ENCODE peak calls at places on chromosome 13, in four cellular contexts. One of them, this sample, is unnamed.

GRCh38 chr13:75907044-75907443 is 270.9 kb downstream of the LMO7 start:
- DNase-seq in glutamatergic neuron: no peak
- DNase-seq in frontal cortex: no peak
- DNase-seq in C1 segment of cervical spinal cord: no peak
- DNase-seq in this sample: no peak

GRCh38 chr13:110319774-110320509 is 12.9 kb downstream of the COL4A2 start:
- DNase-seq in glutamatergic neuron: no peak
- DNase-seq in frontal cortex: no peak
- DNase-seq in C1 segment of cervical spinal cord: no peak
- DNase-seq in this sample: no peak

GRCh38 chr13:24618219-24618955 is 61.8 kb upstream of the ATP12A start:
- DNase-seq in glutamatergic neuron: no peak
- DNase-seq in frontal cortex: no peak
- DNase-seq in C1 segment of cervical spinal cord: no peak
- DNase-seq in this sample: no peak

GRCh38 chr13:28754698-28755545 is 36.2 kb upstream of the SLC46A3 start:
- DNase-seq in glutamatergic neuron: no peak
- DNase-seq in frontal cortex: no peak
- DNase-seq in C1 segment of cervical spinal cord: no peak
- DNase-seq in this sample: no peak

GRCh38 chr13:68304287-68304893 is 1074.3 kb upstream of the PCDH9 start:
- DNase-seq in glutamatergic neuron: no peak
- DNase-seq in frontal cortex: no peak
- DNase-seq in C1 segment of cervical spinal cord: no peak
- DNase-seq in this sample: no peak

GRCh38 chr13:91627952-91628739 is 229.7 kb downstream of the GPC5 start:
- DNase-seq in glutamatergic neuron: no peak
- DNase-seq in frontal cortex: no peak
- DNase-seq in C1 segment of cervical spinal cord: no peak
- DNase-seq in this sample: no peak

GRCh38 chr13:20150561-20150960 is 10.3 kb downstream of the GJA3 start:
- DNase-seq in glutamatergic neuron: no peak
- DNase-seq in frontal cortex: no peak
- DNase-seq in C1 segment of cervical spinal cord: no peak
- DNase-seq in this sample: no peak

GRCh38 chr13:35144496-35144895 is 202.4 kb downstream of the NBEA start:
- DNase-seq in glutamatergic neuron: no peak
- DNase-seq in frontal cortex: no peak
- DNase-seq in C1 segment of cervical spinal cord: no peak
- DNase-seq in this sample: no peak

GRCh38 chr13:97548138-97548537 is 114.2 kb downstream of the RAP2A start:
- DNase-seq in glutamatergic neuron: no peak
- DNase-seq in frontal cortex: no peak
- DNase-seq in C1 segment of cervical spinal cord: no peak
- DNase-seq in this sample: no peak

GRCh38 chr13:32504263-32504662 is 34.3 kb downstream of the N4BP2L2 start:
- DNase-seq in glutamatergic neuron: no peak
- DNase-seq in frontal cortex: no peak
- DNase-seq in C1 segment of cervical spinal cord: no peak
- DNase-seq in this sample: no peak

GRCh38 chr13:105655046-105655445 is 880.4 kb downstream of the EFNB2 start:
- DNase-seq in glutamatergic neuron: no peak
- DNase-seq in frontal cortex: no peak
- DNase-seq in C1 segment of cervical spinal cord: no peak
- DNase-seq in this sample: no peak

GRCh38 chr13:98060282-98060681 is 82.6 kb upstream of the FARP1 start:
- DNase-seq in glutamatergic neuron: no peak
- DNase-seq in frontal cortex: no peak
- DNase-seq in C1 segment of cervical spinal cord: no peak
- DNase-seq in this sample: no peak

GRCh38 chr13:27360562-27360961 is 63.9 kb upstream of the GTF3A start:
- DNase-seq in glutamatergic neuron: no peak
- DNase-seq in frontal cortex: no peak
- DNase-seq in C1 segment of cervical spinal cord: no peak
- DNase-seq in this sample: no peak

GRCh38 chr13:37001921-37002250 is 1.3 kb downstream of the EXOSC8 start:
- DNase-seq in glutamatergic neuron: no peak
- DNase-seq in frontal cortex: no peak
- DNase-seq in C1 segment of cervical spinal cord: no peak
- DNase-seq in this sample: no peak

GRCh38 chr13:99373436-99373835 is 66.2 kb upstream of the GPR183 start:
- DNase-seq in glutamatergic neuron: no peak
- DNase-seq in frontal cortex: no peak
- DNase-seq in C1 segment of cervical spinal cord: no peak
- DNase-seq in this sample: no peak

GRCh38 chr13:23433171-23434153 is at the start of gene SACS:
- DNase-seq in glutamatergic neuron: peak
- DNase-seq in frontal cortex: peak
- DNase-seq in C1 segment of cervical spinal cord: peak
- DNase-seq in this sample: peak

GRCh38 chr13:76815344-76815743 is 70.9 kb downstream of the KCTD12 start:
- DNase-seq in glutamatergic neuron: no peak
- DNase-seq in frontal cortex: no peak
- DNase-seq in C1 segment of cervical spinal cord: no peak
- DNase-seq in this sample: no peak

GRCh38 chr13:20772401-20773131 is 1.2 kb downstream of the EEF1AKMT1 start:
- DNase-seq in glutamatergic neuron: no peak
- DNase-seq in frontal cortex: no peak
- DNase-seq in C1 segment of cervical spinal cord: no peak
- DNase-seq in this sample: no peak

GRCh38 chr13:30240608-30241007 is 66.7 kb downstream of the KATNAL1 start:
- DNase-seq in glutamatergic neuron: no peak
- DNase-seq in frontal cortex: no peak
- DNase-seq in C1 segment of cervical spinal cord: no peak
- DNase-seq in this sample: no peak

GRCh38 chr13:30934381-30934780 is 1.9 kb downstream of the TEX26 start:
- DNase-seq in glutamatergic neuron: peak
- DNase-seq in frontal cortex: no peak
- DNase-seq in C1 segment of cervical spinal cord: no peak
- DNase-seq in this sample: no peak

GRCh38 chr13:20141238-20142018 is 19.4 kb downstream of the GJA3 start:
- DNase-seq in glutamatergic neuron: no peak
- DNase-seq in frontal cortex: no peak
- DNase-seq in C1 segment of cervical spinal cord: no peak
- DNase-seq in this sample: no peak

GRCh38 chr13:112658807-112659206 is 31.0 kb upstream of the ATP11A start:
- DNase-seq in glutamatergic neuron: no peak
- DNase-seq in frontal cortex: no peak
- DNase-seq in C1 segment of cervical spinal cord: no peak
- DNase-seq in this sample: no peak

GRCh38 chr13:75251188-75251587 is 230.8 kb downstream of the TBC1D4 start:
- DNase-seq in glutamatergic neuron: no peak
- DNase-seq in frontal cortex: no peak
- DNase-seq in C1 segment of cervical spinal cord: no peak
- DNase-seq in this sample: no peak

GRCh38 chr13:109139346-109139745 is 509.9 kb downstream of the MYO16 start:
- DNase-seq in glutamatergic neuron: no peak
- DNase-seq in frontal cortex: no peak
- DNase-seq in C1 segment of cervical spinal cord: no peak
- DNase-seq in this sample: no peak

GRCh38 chr13:65784088-65784816 is 1445.9 kb downstream of the PCDH9 start:
- DNase-seq in glutamatergic neuron: no peak
- DNase-seq in frontal cortex: no peak
- DNase-seq in C1 segment of cervical spinal cord: no peak
- DNase-seq in this sample: no peak

GRCh38 chr13:56953965-56954364 is 186.8 kb upstream of the PRR20A start:
- DNase-seq in glutamatergic neuron: no peak
- DNase-seq in frontal cortex: no peak
- DNase-seq in C1 segment of cervical spinal cord: no peak
- DNase-seq in this sample: no peak

GRCh38 chr13:112959206-112959605 is 9.8 kb upstream of the MCF2L start:
- DNase-seq in glutamatergic neuron: no peak
- DNase-seq in frontal cortex: peak
- DNase-seq in C1 segment of cervical spinal cord: peak
- DNase-seq in this sample: peak

GRCh38 chr13:51636349-51636890 is 52.2 kb downstream of the WDFY2 start:
- DNase-seq in glutamatergic neuron: no peak
- DNase-seq in frontal cortex: no peak
- DNase-seq in C1 segment of cervical spinal cord: no peak
- DNase-seq in this sample: no peak